ENCODE peak calls at places on chromosomes 12 and 14, in four cellular contexts. One of them, this sample, is unnamed.

GRCh38 chr14:57013987-57014386 is 203.7 kb upstream of the OTX2 start:
- DNase-seq in T47D: no peak
- DNase-seq in activated CD4-positive, alpha-beta T cell treated with anti-CD3 and anti-CD28 coated beads, Interleukin-2, amount 10 ng/mL, durations not matched to agents 7 days and 5 days: no peak
- DNase-seq in HT-29: no peak
- DNase-seq in this sample: no peak

GRCh38 chr14:95482967-95483842 is 33.2 kb downstream of the SYNE3 start:
- DNase-seq in T47D: no peak
- DNase-seq in activated CD4-positive, alpha-beta T cell treated with anti-CD3 and anti-CD28 coated beads, Interleukin-2, amount 10 ng/mL, durations not matched to agents 7 days and 5 days: no peak
- DNase-seq in HT-29: peak
- DNase-seq in this sample: peak

GRCh38 chr12:72273851-72274284 is 1.7 kb downstream of the TRHDE start:
- DNase-seq in T47D: no peak
- DNase-seq in activated CD4-positive, alpha-beta T cell treated with anti-CD3 and anti-CD28 coated beads, Interleukin-2, amount 10 ng/mL, durations not matched to agents 7 days and 5 days: no peak
- DNase-seq in HT-29: no peak
- DNase-seq in this sample: no peak

GRCh38 chr12:48122065-48122834 is 3.1 kb downstream of the PFKM start:
- DNase-seq in T47D: no peak
- DNase-seq in activated CD4-positive, alpha-beta T cell treated with anti-CD3 and anti-CD28 coated beads, Interleukin-2, amount 10 ng/mL, durations not matched to agents 7 days and 5 days: no peak
- DNase-seq in HT-29: no peak
- DNase-seq in this sample: no peak

GRCh38 chr14:28303248-28303647 is 463.3 kb upstream of the FOXG1 start:
- DNase-seq in T47D: no peak
- DNase-seq in activated CD4-positive, alpha-beta T cell treated with anti-CD3 and anti-CD28 coated beads, Interleukin-2, amount 10 ng/mL, durations not matched to agents 7 days and 5 days: no peak
- DNase-seq in HT-29: peak
- DNase-seq in this sample: no peak

GRCh38 chr14:90727082-90727481 is 89.1 kb downstream of the TTC7B start:
- DNase-seq in T47D: no peak
- DNase-seq in activated CD4-positive, alpha-beta T cell treated with anti-CD3 and anti-CD28 coated beads, Interleukin-2, amount 10 ng/mL, durations not matched to agents 7 days and 5 days: no peak
- DNase-seq in HT-29: no peak
- DNase-seq in this sample: no peak

GRCh38 chr14:29937116-29937515 is 9.5 kb upstream of the PRKD1 start:
- DNase-seq in T47D: no peak
- DNase-seq in activated CD4-positive, alpha-beta T cell treated with anti-CD3 and anti-CD28 coated beads, Interleukin-2, amount 10 ng/mL, durations not matched to agents 7 days and 5 days: no peak
- DNase-seq in HT-29: no peak
- DNase-seq in this sample: no peak

GRCh38 chr14:91829511-91829910 is 37.8 kb downstream of the TC2N start:
- DNase-seq in T47D: peak
- DNase-seq in activated CD4-positive, alpha-beta T cell treated with anti-CD3 and anti-CD28 coated beads, Interleukin-2, amount 10 ng/mL, durations not matched to agents 7 days and 5 days: no peak
- DNase-seq in HT-29: peak
- DNase-seq in this sample: no peak

GRCh38 chr14:75896341-75896740 is 85.5 kb downstream of the TGFB3 start:
- DNase-seq in T47D: no peak
- DNase-seq in activated CD4-positive, alpha-beta T cell treated with anti-CD3 and anti-CD28 coated beads, Interleukin-2, amount 10 ng/mL, durations not matched to agents 7 days and 5 days: no peak
- DNase-seq in HT-29: no peak
- DNase-seq in this sample: no peak

GRCh38 chr14:89399594-89400068 is 17.4 kb downstream of the FOXN3 start:
- DNase-seq in T47D: no peak
- DNase-seq in activated CD4-positive, alpha-beta T cell treated with anti-CD3 and anti-CD28 coated beads, Interleukin-2, amount 10 ng/mL, durations not matched to agents 7 days and 5 days: no peak
- DNase-seq in HT-29: peak
- DNase-seq in this sample: peak

GRCh38 chr12:1171657-1172056 is 180.6 kb downstream of the ERC1 start:
- DNase-seq in T47D: no peak
- DNase-seq in activated CD4-positive, alpha-beta T cell treated with anti-CD3 and anti-CD28 coated beads, Interleukin-2, amount 10 ng/mL, durations not matched to agents 7 days and 5 days: no peak
- DNase-seq in HT-29: peak
- DNase-seq in this sample: no peak

GRCh38 chr14:101120636-101121398 is 217.3 kb upstream of the RTL1 start:
- DNase-seq in T47D: no peak
- DNase-seq in activated CD4-positive, alpha-beta T cell treated with anti-CD3 and anti-CD28 coated beads, Interleukin-2, amount 10 ng/mL, durations not matched to agents 7 days and 5 days: peak
- DNase-seq in HT-29: no peak
- DNase-seq in this sample: no peak

GRCh38 chr14:68781161-68782021 is 11.5 kb downstream of the ZFP36L1 start:
- DNase-seq in T47D: no peak
- DNase-seq in activated CD4-positive, alpha-beta T cell treated with anti-CD3 and anti-CD28 coated beads, Interleukin-2, amount 10 ng/mL, durations not matched to agents 7 days and 5 days: peak
- DNase-seq in HT-29: peak
- DNase-seq in this sample: no peak

GRCh38 chr12:107310621-107311020 is 217.3 kb upstream of the CRY1 start:
- DNase-seq in T47D: no peak
- DNase-seq in activated CD4-positive, alpha-beta T cell treated with anti-CD3 and anti-CD28 coated beads, Interleukin-2, amount 10 ng/mL, durations not matched to agents 7 days and 5 days: no peak
- DNase-seq in HT-29: no peak
- DNase-seq in this sample: no peak

GRCh38 chr14:106874365-106874764 is 1348.0 kb downstream of the TMEM121 start:
- DNase-seq in T47D: no peak
- DNase-seq in activated CD4-positive, alpha-beta T cell treated with anti-CD3 and anti-CD28 coated beads, Interleukin-2, amount 10 ng/mL, durations not matched to agents 7 days and 5 days: peak
- DNase-seq in HT-29: no peak
- DNase-seq in this sample: no peak

GRCh38 chr12:85385406-85385805 is 105.4 kb downstream of the ALX1 start:
- DNase-seq in T47D: no peak
- DNase-seq in activated CD4-positive, alpha-beta T cell treated with anti-CD3 and anti-CD28 coated beads, Interleukin-2, amount 10 ng/mL, durations not matched to agents 7 days and 5 days: no peak
- DNase-seq in HT-29: no peak
- DNase-seq in this sample: no peak

GRCh38 chr12:8698132-8698829 is 490 bp downstream of the RIMKLB start:
- DNase-seq in T47D: peak
- DNase-seq in activated CD4-positive, alpha-beta T cell treated with anti-CD3 and anti-CD28 coated beads, Interleukin-2, amount 10 ng/mL, durations not matched to agents 7 days and 5 days: peak
- DNase-seq in HT-29: no peak
- DNase-seq in this sample: no peak

GRCh38 chr14:89707086-89707485 is 247.4 kb downstream of the EFCAB11 start:
- DNase-seq in T47D: no peak
- DNase-seq in activated CD4-positive, alpha-beta T cell treated with anti-CD3 and anti-CD28 coated beads, Interleukin-2, amount 10 ng/mL, durations not matched to agents 7 days and 5 days: no peak
- DNase-seq in HT-29: no peak
- DNase-seq in this sample: no peak

GRCh38 chr12:28027947-28028724 is 55.6 kb upstream of the PTHLH start:
- DNase-seq in T47D: no peak
- DNase-seq in activated CD4-positive, alpha-beta T cell treated with anti-CD3 and anti-CD28 coated beads, Interleukin-2, amount 10 ng/mL, durations not matched to agents 7 days and 5 days: no peak
- DNase-seq in HT-29: peak
- DNase-seq in this sample: no peak

GRCh38 chr12:131828671-131829350 is 618 bp downstream of the MMP17 start:
- DNase-seq in T47D: no peak
- DNase-seq in activated CD4-positive, alpha-beta T cell treated with anti-CD3 and anti-CD28 coated beads, Interleukin-2, amount 10 ng/mL, durations not matched to agents 7 days and 5 days: no peak
- DNase-seq in HT-29: no peak
- DNase-seq in this sample: no peak

GRCh38 chr14:106530423-106531107 is 1004.2 kb downstream of the TMEM121 start:
- DNase-seq in T47D: peak
- DNase-seq in activated CD4-positive, alpha-beta T cell treated with anti-CD3 and anti-CD28 coated beads, Interleukin-2, amount 10 ng/mL, durations not matched to agents 7 days and 5 days: peak
- DNase-seq in HT-29: peak
- DNase-seq in this sample: no peak

GRCh38 chr14:93045211-93045674 is 70.5 kb downstream of the ITPK1 start:
- DNase-seq in T47D: peak
- DNase-seq in activated CD4-positive, alpha-beta T cell treated with anti-CD3 and anti-CD28 coated beads, Interleukin-2, amount 10 ng/mL, durations not matched to agents 7 days and 5 days: no peak
- DNase-seq in HT-29: no peak
- DNase-seq in this sample: no peak

GRCh38 chr12:34396861-34397590 is 374.7 kb downstream of the ALG10 start:
- DNase-seq in T47D: no peak
- DNase-seq in activated CD4-positive, alpha-beta T cell treated with anti-CD3 and anti-CD28 coated beads, Interleukin-2, amount 10 ng/mL, durations not matched to agents 7 days and 5 days: no peak
- DNase-seq in HT-29: no peak
- DNase-seq in this sample: no peak

This sample was measured in GM04503.